ENCODE peak calls at places on chromosome 21, in ten cellular contexts. One of them, this sample, is unnamed.

GRCh38 chr21:36203603-36203889 is 46.9 kb downstream of the DOP1B start:
- DNase-seq in NCI-H2081: no peak
- DNase-seq in CD8-positive, alpha-beta T cell: no peak
- DNase-seq in upper lobe of right lung: no peak
- DNase-seq in T-helper 22 cell: no peak
- DNase-seq in substantia nigra: no peak
- DNase-seq in NCI-H526: no peak
- DNase-seq in H7: no peak
- DNase-seq in SHP77 treated with DMSO at 0.1 percent for 48 hours: no peak
- DNase-seq in T-helper 2 cell: peak
- DNase-seq in this sample: no peak

GRCh38 chr21:30257773-30258172 is 25.0 kb downstream of the KRTAP24-1 start:
- DNase-seq in NCI-H526: no peak
- DNase-seq in substantia nigra: no peak
- DNase-seq in CD8-positive, alpha-beta T cell: no peak
- DNase-seq in T-helper 2 cell: no peak
- DNase-seq in upper lobe of right lung: no peak
- DNase-seq in H7: peak
- DNase-seq in NCI-H2081: no peak
- DNase-seq in T-helper 22 cell: no peak
- DNase-seq in SHP77 treated with DMSO at 0.1 percent for 48 hours: peak
- DNase-seq in this sample: no peak

GRCh38 chr21:36044056-36044455 is 16.3 kb downstream of the SETD4 start:
- DNase-seq in SHP77 treated with DMSO at 0.1 percent for 48 hours: no peak
- DNase-seq in T-helper 22 cell: no peak
- DNase-seq in upper lobe of right lung: no peak
- DNase-seq in substantia nigra: no peak
- DNase-seq in NCI-H526: no peak
- DNase-seq in CD8-positive, alpha-beta T cell: no peak
- DNase-seq in NCI-H2081: no peak
- DNase-seq in H7: no peak
- DNase-seq in T-helper 2 cell: no peak
- DNase-seq in this sample: no peak

GRCh38 chr21:42156690-42157605 is 62.0 kb upstream of the ABCG1 start:
- DNase-seq in NCI-H2081: no peak
- DNase-seq in upper lobe of right lung: peak
- DNase-seq in CD8-positive, alpha-beta T cell: no peak
- DNase-seq in SHP77 treated with DMSO at 0.1 percent for 48 hours: peak
- DNase-seq in substantia nigra: peak
- DNase-seq in T-helper 22 cell: no peak
- DNase-seq in T-helper 2 cell: no peak
- DNase-seq in H7: peak
- DNase-seq in NCI-H526: no peak
- DNase-seq in this sample: no peak

GRCh38 chr21:16113052-16113715 is 383.4 kb downstream of the USP25 start:
- DNase-seq in H7: no peak
- DNase-seq in upper lobe of right lung: no peak
- DNase-seq in substantia nigra: no peak
- DNase-seq in T-helper 22 cell: no peak
- DNase-seq in CD8-positive, alpha-beta T cell: no peak
- DNase-seq in SHP77 treated with DMSO at 0.1 percent for 48 hours: no peak
- DNase-seq in NCI-H526: no peak
- DNase-seq in NCI-H2081: no peak
- DNase-seq in T-helper 2 cell: no peak
- DNase-seq in this sample: no peak

GRCh38 chr21:38037416-38037815 is 121.2 kb upstream of the KCNJ6 start:
- DNase-seq in substantia nigra: no peak
- DNase-seq in T-helper 22 cell: no peak
- DNase-seq in T-helper 2 cell: no peak
- DNase-seq in CD8-positive, alpha-beta T cell: no peak
- DNase-seq in SHP77 treated with DMSO at 0.1 percent for 48 hours: no peak
- DNase-seq in upper lobe of right lung: no peak
- DNase-seq in NCI-H526: no peak
- DNase-seq in H7: no peak
- DNase-seq in NCI-H2081: no peak
- DNase-seq in this sample: no peak

GRCh38 chr21:28776251-28776650 is 216.4 kb downstream of the LTN1 start:
- DNase-seq in H7: no peak
- DNase-seq in T-helper 2 cell: peak
- DNase-seq in T-helper 22 cell: no peak
- DNase-seq in upper lobe of right lung: no peak
- DNase-seq in SHP77 treated with DMSO at 0.1 percent for 48 hours: no peak
- DNase-seq in substantia nigra: no peak
- DNase-seq in NCI-H526: no peak
- DNase-seq in CD8-positive, alpha-beta T cell: no peak
- DNase-seq in NCI-H2081: no peak
- DNase-seq in this sample: no peak

GRCh38 chr21:17693801-17694200 is 81.1 kb upstream of the BTG3 start:
- DNase-seq in NCI-H2081: no peak
- DNase-seq in H7: no peak
- DNase-seq in upper lobe of right lung: no peak
- DNase-seq in SHP77 treated with DMSO at 0.1 percent for 48 hours: no peak
- DNase-seq in T-helper 22 cell: no peak
- DNase-seq in NCI-H526: no peak
- DNase-seq in CD8-positive, alpha-beta T cell: no peak
- DNase-seq in substantia nigra: no peak
- DNase-seq in T-helper 2 cell: no peak
- DNase-seq in this sample: no peak

GRCh38 chr21:28521932-28522826 is 470.5 kb downstream of the LTN1 start:
- DNase-seq in SHP77 treated with DMSO at 0.1 percent for 48 hours: peak
- DNase-seq in T-helper 2 cell: no peak
- DNase-seq in H7: no peak
- DNase-seq in T-helper 22 cell: no peak
- DNase-seq in upper lobe of right lung: no peak
- DNase-seq in CD8-positive, alpha-beta T cell: no peak
- DNase-seq in NCI-H526: no peak
- DNase-seq in NCI-H2081: no peak
- DNase-seq in substantia nigra: no peak
- DNase-seq in this sample: no peak